ENCODE peak calls at places on chromosomes 12 and 14, in eight cellular contexts. H is fibroblast of pulmonary artery, Q is dorsolateral prefrontal cortex, F is endothelial cell, X is mucosa of descending colon, D is Calu3, M is hepatocyte, P is fibroblast of villous mesenchyme. U is an unnamed sample.

GRCh38 chr14:73743431-73743931 is 29.3 kb upstream of the PNMA1 start:
- DNase-seq in H (no peak), Q (peak; percentile 55), F (peak; percentile 65), X (peak; percentile 66), D (no peak), M (peak; percentile 14), P (peak; percentile 40), U (no peak)

GRCh38 chr14:101476931-101477553 is 84.3 kb upstream of the DIO3 start:
- DNase-seq in H (no peak), Q (no peak), F (no peak), X (peak; percentile 80), D (peak; percentile 90), M (peak; percentile 83), P (no peak), U (no peak)

GRCh38 chr14:31950760-31951637 is 126.1 kb upstream of the ARHGAP5 start:
- DNase-seq in H (peak; percentile 38), Q (no peak), F (no peak), X (peak; percentile 86), D (peak; percentile 56), M (peak; percentile 82), P (peak; percentile 83), U (no peak)

GRCh38 chr12:108482717-108483212 is 32.3 kb upstream of the FICD start:
- DNase-seq in H (no peak), Q (no peak), F (no peak), X (no peak), D (peak; percentile 46), M (no peak), P (no peak), U (no peak)

GRCh38 chr12:104701756-104702155 is 245.0 kb downstream of the CHST11 start:
- DNase-seq in H (no peak), Q (no peak), F (no peak), X (no peak), D (no peak), M (no peak), P (no peak), U (no peak)

GRCh38 chr12:56677680-56678079 is 10.4 kb downstream of the PTGES3 start:
- DNase-seq in H (no peak), Q (no peak), F (no peak), X (no peak), D (no peak), M (no peak), P (no peak), U (no peak)

GRCh38 chr12:59084758-59085383 is 164.6 kb upstream of the LRIG3 start:
- DNase-seq in H (no peak), Q (no peak), F (no peak), X (no peak), D (no peak), M (peak; percentile 11), P (peak; percentile 61), U (peak; percentile 86)

GRCh38 chr14:105248368-105249174 is at the start of gene BTBD6:
- DNase-seq in H (peak; percentile 83), Q (peak; percentile 94), F (peak; percentile 85), X (peak; percentile 92), D (peak; percentile 92), M (peak; percentile 96), P (peak; percentile 85), U (peak; percentile 84)

GRCh38 chr12:26124491-26125450 is at the start of gene BHLHE41:
- DNase-seq in H (peak; percentile 60), Q (peak; percentile 86), F (peak; percentile 67), X (peak; percentile 80), D (peak; percentile 83), M (peak; percentile 78), P (peak; percentile 44), U (peak; percentile 39)

GRCh38 chr12:96510306-96510764 is 21.0 kb downstream of the CFAP54 start:
- DNase-seq in H (peak; percentile 44), Q (no peak), F (no peak), X (no peak), D (no peak), M (no peak), P (peak; percentile 12), U (peak; percentile 61)

GRCh38 chr12:65923228-65923627 is 98.9 kb downstream of the HMGA2 start:
- DNase-seq in H (no peak), Q (no peak), F (no peak), X (no peak), D (no peak), M (no peak), P (no peak), U (no peak)
- TF ChIP-seq CTCF in H (no peak), Q (no peak), F (no peak), X (no peak), D (no peak), M (no peak), P (no peak), U (no peak)

GRCh38 chr14:24900281-24900868 is 149.6 kb downstream of the STXBP6 start:
- DNase-seq in H (peak; percentile 45), Q (no peak), F (no peak), X (no peak), D (no peak), M (no peak), P (peak; percentile 69), U (peak; percentile 90)
- TF ChIP-seq CTCF in H (no peak), Q (no peak), F (no peak), X (no peak), D (no peak), M (no peak), P (no peak), U (no peak)

GRCh38 chr14:104244221-104245011 is 106.0 kb downstream of the KIF26A start:
- DNase-seq in H (no peak), Q (peak; percentile 27), F (no peak), X (no peak), D (no peak), M (no peak), P (no peak), U (no peak)

GRCh38 chr14:104243200-104243599 is 104.8 kb downstream of the KIF26A start:
- DNase-seq in H (no peak), Q (no peak), F (no peak), X (no peak), D (no peak), M (no peak), P (no peak), U (no peak)

GRCh38 chr14:104246401-104247335 is 108.3 kb downstream of the KIF26A start:
- DNase-seq in H (no peak), Q (peak; percentile 16), F (no peak), X (peak; percentile 37), D (no peak), M (no peak), P (no peak), U (no peak)

GRCh38 chr14:104245723-104246122 is 107.3 kb downstream of the KIF26A start:
- DNase-seq in H (no peak), Q (no peak), F (no peak), X (no peak), D (no peak), M (no peak), P (no peak), U (no peak)

GRCh38 chr14:104245075-104245474 is 106.7 kb downstream of the KIF26A start:
- DNase-seq in H (no peak), Q (no peak), F (no peak), X (no peak), D (no peak), M (no peak), P (no peak), U (no peak)
- TF ChIP-seq CTCF in H (no peak), Q (no peak), F (no peak), X (no peak), D (no peak), M (no peak), P (no peak), U (no peak)

DNA sequence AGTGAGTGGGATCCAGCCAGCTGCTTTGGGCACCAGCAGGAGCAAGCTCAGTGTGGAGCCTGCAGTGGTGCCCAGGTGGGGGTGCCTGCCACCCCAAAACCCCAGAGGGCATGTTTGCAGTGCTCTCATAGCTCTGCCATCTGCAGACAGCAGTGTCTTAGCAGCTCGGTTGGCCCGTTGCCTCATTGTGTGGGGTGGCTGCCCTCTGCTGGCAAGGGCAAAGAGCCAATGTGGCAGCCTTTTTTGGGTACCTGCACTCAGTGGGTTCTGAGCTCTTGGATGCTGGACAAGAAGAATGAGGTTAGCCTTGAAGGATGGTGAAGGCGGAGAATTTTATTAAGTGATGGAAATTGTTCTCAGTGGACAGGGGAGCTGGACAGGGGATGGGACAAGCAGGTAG is 52.3 kb downstream of the NEUROD4 start:
- DNase-seq in H (peak; percentile 17), Q (peak; percentile 71), F (peak; percentile 65), X (peak; percentile 55), D (peak; percentile 77), M (peak; percentile 55), P (no peak), U (peak; percentile 36)
- TF ChIP-seq CTCF in H (peak; percentile 35), Q (peak; percentile 40), F (peak; percentile 29), X (no peak), D (peak; percentile 56), M (peak; percentile 39), P (peak; percentile 9), U (peak; percentile 34)